ENCODE peak calls at places on chromosomes 12 and 14, in seven cellular contexts. A is neuronal stem cell, G is osteoblast, E is body of pancreas, N is aorta, H is fibroblast of lung, I is cardiac muscle cell. D is an unnamed sample.

GRCh38 chr12:24039113-24039525 is 89.6 kb upstream of the SOX5 start:
- DNase-seq in E (no peak), H (peak; percentile 96), A (no peak), N (no peak), G (peak; percentile 88), I (peak; percentile 92), D (no peak)

GRCh38 chr12:98770230-98770629 is 125.1 kb downstream of the APAF1 start:
- DNase-seq in E (no peak), H (no peak), A (no peak), I (no peak), G (no peak), N (no peak), D (no peak)

GRCh38 chr12:27005495-27005894 is 8.7 kb downstream of the TM7SF3 start:
- DNase-seq in A (no peak), H (no peak), E (no peak), G (no peak), N (no peak), I (no peak), D (no peak)

GRCh38 chr12:89208661-89209096 is 143.6 kb downstream of the DUSP6 start:
- DNase-seq in H (no peak), A (no peak), G (no peak), E (no peak), I (peak; percentile 70), N (no peak), D (no peak)

GRCh38 chr14:31568151-31568550 is 6.9 kb downstream of the NUBPL start:
- DNase-seq in I (peak; percentile 52), A (no peak), N (no peak), H (peak; percentile 15), E (no peak), G (no peak), D (no peak)

GRCh38 chr12:105561981-105562726 is 231.7 kb downstream of the C12orf75 start:
- DNase-seq in I (peak; percentile 85), A (no peak), H (peak; percentile 91), N (peak; percentile 88), E (no peak), G (peak; percentile 80), D (no peak)

GRCh38 chr14:66495214-66496098 is 9.3 kb downstream of the CCDC196 start:
- DNase-seq in I (peak; percentile 83), H (peak; percentile 69), G (peak; percentile 85), A (peak; percentile 32), E (peak; percentile 79), N (no peak), D (peak; percentile 7)

GRCh38 chr12:15701212-15701611 is 88.0 kb downstream of the EPS8 start:
- DNase-seq in I (peak; percentile 61), G (no peak), E (no peak), A (no peak), H (peak; percentile 64), N (no peak), D (no peak)

GRCh38 chr12:21221072-21221471 is 90.1 kb downstream of the SLCO1B1 start:
- DNase-seq in N (no peak), I (no peak), A (no peak), H (no peak), G (no peak), E (no peak), D (no peak)

GRCh38 chr14:80425686-80426085 is 214.4 kb upstream of the DIO2 start:
- DNase-seq in G (peak; percentile 50), A (no peak), N (no peak), H (peak; percentile 100), E (no peak), I (peak; percentile 91), D (no peak)

GRCh38 chr12:116698554-116698953 is 39.3 kb downstream of the SPRING1 start:
- DNase-seq in H (no peak), G (no peak), A (no peak), I (no peak), N (no peak), E (no peak), D (no peak)

GRCh38 chr14:95686935-95687334 is 709 bp downstream of the TCL1B start:
- DNase-seq in A (no peak), G (no peak), I (no peak), E (no peak), N (no peak), H (no peak), D (no peak)

GRCh38 chr12:120181991-120182631 is 12.4 kb downstream of the GCN1 start:
- DNase-seq in E (peak; percentile 32), H (peak; percentile 78), A (no peak), I (peak; percentile 62), G (peak; percentile 89), N (no peak), D (no peak)

GRCh38 chr12:74647241-74647640 is 109.6 kb downstream of the ATXN7L3B start:
- DNase-seq in I (no peak), G (no peak), E (no peak), A (no peak), N (no peak), H (no peak), D (no peak)

GRCh38 chr14:50285861-50286260 is 26.2 kb downstream of the L2HGDH start:
- DNase-seq in N (no peak), E (no peak), H (no peak), G (no peak), A (no peak), I (no peak), D (no peak)

GRCh38 chr14:105776924-105777323 is 250.5 kb downstream of the TMEM121 start:
- DNase-seq in H (no peak), I (no peak), N (no peak), G (no peak), E (no peak), A (no peak), D (no peak)

GRCh38 chr12:20183563-20183962 is 184.8 kb upstream of the PDE3A start:
- DNase-seq in G (peak; percentile 1), A (no peak), H (peak; percentile 67), I (peak; percentile 57), N (no peak), E (no peak), D (no peak)

GRCh38 chr12:113559466-113559865 is 87.8 kb upstream of the LHX5 start:
- DNase-seq in G (no peak), I (no peak), H (no peak), N (no peak), A (no peak), E (no peak), D (no peak)

GRCh38 chr12:3251067-3251466 is 173.9 kb downstream of the TSPAN9 start:
- DNase-seq in A (no peak), N (no peak), E (no peak), G (no peak), H (no peak), I (no peak), D (no peak)

GRCh38 chr14:31990959-31991541 is 86.1 kb upstream of the ARHGAP5 start:
- DNase-seq in A (no peak), H (peak; percentile 83), E (no peak), I (peak; percentile 67), G (peak; percentile 37), N (no peak), D (no peak)

GRCh38 chr12:63994704-63995103 is 150.2 kb downstream of the SRGAP1 start:
- DNase-seq in E (no peak), G (no peak), H (peak; percentile 53), A (no peak), I (no peak), N (no peak), D (no peak)

GRCh38 chr12:1069846-1070245 is 78.8 kb downstream of the ERC1 start:
- DNase-seq in I (no peak), G (no peak), N (no peak), A (no peak), H (no peak), E (no peak), D (no peak)

GRCh38 chr12:130100634-130101033 is 61.6 kb upstream of the FZD10 start:
- DNase-seq in H (no peak), G (no peak), E (no peak), N (no peak), A (no peak), I (no peak), D (no peak)

GRCh38 chr14:92657457-92658142 is 90.8 kb downstream of the LGMN start:
- DNase-seq in I (no peak), N (peak; percentile 80), E (peak; percentile 79), G (no peak), A (no peak), H (no peak), D (no peak)

GRCh38 chr12:66020481-66020880 is 110.1 kb downstream of the LLPH start:
- DNase-seq in I (no peak), H (no peak), G (no peak), A (no peak), N (no peak), E (no peak), D (no peak)

GRCh38 chr14:22549981-22550670 is 38.9 kb downstream of the DAD1 start:
- DNase-seq in H (peak; percentile 81), E (no peak), G (no peak), N (no peak), A (no peak), I (peak; percentile 43), D (no peak)

GRCh38 chr12:120598674-120599463 is 17.7 kb upstream of the POP5 start:
- DNase-seq in H (peak; percentile 31), A (no peak), G (peak; percentile 90), E (peak; percentile 42), I (peak; percentile 32), N (peak; percentile 53), D (no peak)

DNA sequence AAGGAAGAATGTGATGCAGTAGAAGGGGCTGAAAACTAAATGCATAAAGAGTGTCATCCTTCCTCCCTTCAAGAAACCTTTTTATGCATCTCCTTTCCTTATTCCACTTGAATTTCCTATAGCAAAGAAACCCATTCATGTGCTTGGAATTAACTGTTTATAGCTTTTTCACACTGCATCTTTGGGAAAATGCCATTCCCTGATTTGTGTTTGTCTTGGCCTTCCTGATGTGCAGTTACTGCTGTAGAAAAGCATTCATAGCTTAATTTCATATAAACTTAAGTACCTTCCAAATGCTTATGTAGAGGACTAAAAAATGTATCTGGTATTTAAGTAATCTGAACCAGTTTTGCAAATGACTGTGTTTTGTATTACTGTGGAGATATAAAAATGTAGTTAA is 61.8 kb downstream of the SDR9C7 start:
- DNase-seq in H (no peak), A (no peak), I (no peak), E (no peak), G (no peak), N (no peak), D (no peak)
- H3K9me3 ChIP-seq in H (no peaks in the 10 kb centered on the region), A (peaks cover 7% of the 10 kb centered on the region), I (no peaks in the 10 kb centered on the region), E (no peaks in the 10 kb centered on the region), G (peaks cover 1% of the 10 kb centered on the region), N (peaks cover 2% of the 10 kb centered on the region), D (no peaks in the 10 kb centered on the region)

GRCh38 chr14:97156705-97157104 is 359.5 kb downstream of the VRK1 start:
- DNase-seq in G (no peak), H (no peak), A (no peak), E (no peak), N (no peak), I (no peak), D (no peak)
- H3K9me3 ChIP-seq in G (no peaks in the 10 kb centered on the region), H (no peaks in the 10 kb centered on the region), A (peaks cover 2% of the 10 kb centered on the region), E (peaks cover 11% of the 10 kb centered on the region), N (peaks cover 2% of the 10 kb centered on the region), I (no peaks in the 10 kb centered on the region), D (no peaks in the 10 kb centered on the region)

GRCh38 chr12:60644076-60644475 is 1048.2 kb downstream of the SLC16A7 start:
- DNase-seq in N (no peak), I (no peak), G (no peak), E (no peak), A (no peak), H (no peak), D (no peak)
- H3K9me3 ChIP-seq in N (no peaks in the 10 kb centered on the region), I (peaks cover 7% of the 10 kb centered on the region), G (peaks cover 3% of the 10 kb centered on the region), E (no peaks in the 10 kb centered on the region), A (peaks cover 14% of the 10 kb centered on the region), H (no peaks in the 10 kb centered on the region), D (no peaks in the 10 kb centered on the region)

GRCh38 chr12:16920451-16920850 is 314.5 kb upstream of the LMO3 start:
- DNase-seq in N (no peak), H (no peak), G (no peak), A (no peak), E (no peak), I (no peak), D (no peak)
- H3K9me3 ChIP-seq in N (peaks cover 5% of the 10 kb centered on the region), H (no peaks in the 10 kb centered on the region), G (peaks cover 2% of the 10 kb centered on the region), A (peaks cover 5% of the 10 kb centered on the region), E (no peaks in the 10 kb centered on the region), I (no peaks in the 10 kb centered on the region), D (no peaks in the 10 kb centered on the region)

D was measured in T-helper 17 cell.